ENCODE peak calls at places on chromosomes 4 and X, in seven cellular contexts. One of them, this sample, is unnamed.

GRCh38 chr4:87041142-87041541 is 106.3 kb downstream of the AFF1 start:
- DNase-seq in trophoblast cell: no peak
- DNase-seq in IMR-90: peak; percentile 52
- DNase-seq in neuronal stem cell: no peak
- DNase-seq in H1: no peak
- DNase-seq in mesenchymal stem cell: no peak
- DNase-seq in mesendoderm: no peak
- DNase-seq in this sample: no peak

GRCh38 chr4:78650106-78651021 is 98.8 kb downstream of the ANXA3 start:
- DNase-seq in trophoblast cell: peak; percentile 96
- DNase-seq in mesenchymal stem cell: peak; percentile 92
- DNase-seq in mesendoderm: no peak
- DNase-seq in H1: no peak
- DNase-seq in IMR-90: peak; percentile 86
- DNase-seq in neuronal stem cell: no peak
- DNase-seq in this sample: no peak

GRCh38 chr4:10048931-10049655 is 27.8 kb upstream of the SLC2A9 start:
- DNase-seq in H1: no peak
- DNase-seq in mesendoderm: peak; percentile 28
- DNase-seq in trophoblast cell: peak; percentile 85
- DNase-seq in IMR-90: no peak
- DNase-seq in neuronal stem cell: no peak
- DNase-seq in mesenchymal stem cell: no peak
- DNase-seq in this sample: no peak

GRCh38 chr4:56671860-56672259 is 9.2 kb downstream of the HOPX start:
- DNase-seq in H1: no peak
- DNase-seq in mesenchymal stem cell: no peak
- DNase-seq in trophoblast cell: peak; percentile 33
- DNase-seq in IMR-90: no peak
- DNase-seq in neuronal stem cell: no peak
- DNase-seq in mesendoderm: no peak
- DNase-seq in this sample: no peak

GRCh38 chrX:2714551-2714950 is 23.5 kb downstream of the CD99 start:
- DNase-seq in trophoblast cell: no peak
- DNase-seq in mesendoderm: no peak
- DNase-seq in H1: no peak
- DNase-seq in neuronal stem cell: no peak
- DNase-seq in mesenchymal stem cell: no peak
- DNase-seq in IMR-90: no peak
- DNase-seq in this sample: no peak

GRCh38 chr4:37876156-37876555 is 14.7 kb upstream of the TBC1D1 start:
- DNase-seq in IMR-90: peak; percentile 20
- DNase-seq in mesenchymal stem cell: no peak
- DNase-seq in trophoblast cell: no peak
- DNase-seq in H1: no peak
- DNase-seq in mesendoderm: no peak
- DNase-seq in neuronal stem cell: no peak
- DNase-seq in this sample: no peak

GRCh38 chrX:21656587-21657317 is 1.4 kb downstream of the KLHL34 start:
- DNase-seq in trophoblast cell: no peak
- DNase-seq in mesendoderm: no peak
- DNase-seq in IMR-90: no peak
- DNase-seq in mesenchymal stem cell: no peak
- DNase-seq in neuronal stem cell: no peak
- DNase-seq in H1: no peak
- DNase-seq in this sample: no peak

GRCh38 chr4:81541546-81541945 is 69.8 kb upstream of the RASGEF1B start:
- DNase-seq in IMR-90: no peak
- DNase-seq in trophoblast cell: no peak
- DNase-seq in mesenchymal stem cell: no peak
- DNase-seq in H1: no peak
- DNase-seq in mesendoderm: no peak
- DNase-seq in neuronal stem cell: no peak
- DNase-seq in this sample: no peak

DNA sequence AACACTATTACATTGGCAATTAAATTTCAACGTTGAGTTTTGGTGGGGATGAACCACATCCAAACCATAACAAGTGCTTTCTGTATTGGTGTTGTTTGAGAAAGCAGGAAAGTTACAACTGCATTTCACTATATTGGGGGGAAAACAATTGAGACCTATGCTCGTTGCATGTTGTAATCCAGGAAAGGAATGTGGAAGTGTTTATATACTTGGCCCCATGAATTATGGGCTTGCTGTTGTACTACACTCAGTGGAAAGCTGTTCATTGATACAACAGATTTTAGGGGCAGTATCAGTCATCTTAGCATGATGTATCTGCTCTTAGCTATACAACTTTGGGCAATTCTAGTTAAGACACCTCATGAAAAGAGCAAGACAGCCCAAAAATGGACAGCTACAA is 52.4 kb downstream of the KLHL5 start:
- DNase-seq in neuronal stem cell: no peak
- DNase-seq in mesenchymal stem cell: peak; percentile 54
- DNase-seq in mesendoderm: no peak
- DNase-seq in H1: no peak
- DNase-seq in trophoblast cell: no peak
- DNase-seq in IMR-90: peak; percentile 46
- DNase-seq in this sample: no peak
- H4K8ac ChIP-seq in neuronal stem cell: no peak overlapping the region
- H4K8ac ChIP-seq in mesenchymal stem cell: no peak overlapping the region
- H4K8ac ChIP-seq in mesendoderm: no peak overlapping the region
- H4K8ac ChIP-seq in H1: no peak overlapping the region
- H4K8ac ChIP-seq in trophoblast cell: no peak overlapping the region
- H4K8ac ChIP-seq in IMR-90: peak overlapping the region; percentile 35
- H4K8ac ChIP-seq in this sample: no peak overlapping the region

GRCh38 chr4:18844726-18845125 is 823.2 kb upstream of the LCORL start:
- DNase-seq in IMR-90: peak; percentile 1
- DNase-seq in H1: no peak
- DNase-seq in mesenchymal stem cell: no peak
- DNase-seq in trophoblast cell: no peak
- DNase-seq in mesendoderm: no peak
- DNase-seq in neuronal stem cell: no peak
- DNase-seq in this sample: no peak
- H4K8ac ChIP-seq in IMR-90: no peak overlapping the region
- H4K8ac ChIP-seq in H1: no peak overlapping the region
- H4K8ac ChIP-seq in mesenchymal stem cell: no peak overlapping the region
- H4K8ac ChIP-seq in trophoblast cell: no peak overlapping the region
- H4K8ac ChIP-seq in mesendoderm: no peak overlapping the region
- H4K8ac ChIP-seq in neuronal stem cell: no peak overlapping the region
- H4K8ac ChIP-seq in this sample: no peak overlapping the region

DNA sequence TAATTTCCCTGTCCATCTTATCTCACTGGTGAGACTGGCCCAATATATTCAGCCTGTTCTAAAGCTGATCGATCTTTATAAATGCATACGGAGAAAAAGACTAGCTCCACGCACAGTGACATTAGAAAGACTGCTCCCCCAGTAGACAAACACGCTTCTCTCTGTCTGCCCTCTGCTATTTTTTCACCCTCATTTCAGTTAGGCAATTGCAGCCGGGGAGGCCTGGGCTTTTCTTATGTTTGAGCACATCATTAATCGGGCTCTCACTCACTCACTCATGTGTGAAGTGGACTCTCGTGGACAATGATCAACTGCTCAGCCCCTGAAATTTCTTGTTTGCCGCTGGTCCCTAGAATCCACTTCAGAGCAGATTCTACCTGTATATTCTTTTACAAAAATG is 824.7 kb upstream of the TENM3 start:
- DNase-seq in H1: no peak
- DNase-seq in trophoblast cell: no peak
- DNase-seq in mesenchymal stem cell: no peak
- DNase-seq in mesendoderm: no peak
- DNase-seq in IMR-90: no peak
- DNase-seq in neuronal stem cell: no peak
- DNase-seq in this sample: no peak
- H4K8ac ChIP-seq in H1: no peak overlapping the region
- H4K8ac ChIP-seq in trophoblast cell: no peak overlapping the region
- H4K8ac ChIP-seq in mesenchymal stem cell: no peak overlapping the region
- H4K8ac ChIP-seq in mesendoderm: no peak overlapping the region
- H4K8ac ChIP-seq in IMR-90: no peak overlapping the region
- H4K8ac ChIP-seq in neuronal stem cell: no peak overlapping the region
- H4K8ac ChIP-seq in this sample: no peak overlapping the region

GRCh38 chr4:148345509-148345908 is 96.7 kb downstream of the NR3C2 start:
- DNase-seq in IMR-90: no peak
- DNase-seq in mesendoderm: no peak
- DNase-seq in mesenchymal stem cell: no peak
- DNase-seq in H1: no peak
- DNase-seq in neuronal stem cell: no peak
- DNase-seq in trophoblast cell: no peak
- DNase-seq in this sample: no peak
- H4K8ac ChIP-seq in IMR-90: no peak overlapping the region
- H4K8ac ChIP-seq in mesendoderm: no peak overlapping the region
- H4K8ac ChIP-seq in mesenchymal stem cell: no peak overlapping the region
- H4K8ac ChIP-seq in H1: no peak overlapping the region
- H4K8ac ChIP-seq in neuronal stem cell: no peak overlapping the region
- H4K8ac ChIP-seq in trophoblast cell: no peak overlapping the region
- H4K8ac ChIP-seq in this sample: no peak overlapping the region

DNA sequence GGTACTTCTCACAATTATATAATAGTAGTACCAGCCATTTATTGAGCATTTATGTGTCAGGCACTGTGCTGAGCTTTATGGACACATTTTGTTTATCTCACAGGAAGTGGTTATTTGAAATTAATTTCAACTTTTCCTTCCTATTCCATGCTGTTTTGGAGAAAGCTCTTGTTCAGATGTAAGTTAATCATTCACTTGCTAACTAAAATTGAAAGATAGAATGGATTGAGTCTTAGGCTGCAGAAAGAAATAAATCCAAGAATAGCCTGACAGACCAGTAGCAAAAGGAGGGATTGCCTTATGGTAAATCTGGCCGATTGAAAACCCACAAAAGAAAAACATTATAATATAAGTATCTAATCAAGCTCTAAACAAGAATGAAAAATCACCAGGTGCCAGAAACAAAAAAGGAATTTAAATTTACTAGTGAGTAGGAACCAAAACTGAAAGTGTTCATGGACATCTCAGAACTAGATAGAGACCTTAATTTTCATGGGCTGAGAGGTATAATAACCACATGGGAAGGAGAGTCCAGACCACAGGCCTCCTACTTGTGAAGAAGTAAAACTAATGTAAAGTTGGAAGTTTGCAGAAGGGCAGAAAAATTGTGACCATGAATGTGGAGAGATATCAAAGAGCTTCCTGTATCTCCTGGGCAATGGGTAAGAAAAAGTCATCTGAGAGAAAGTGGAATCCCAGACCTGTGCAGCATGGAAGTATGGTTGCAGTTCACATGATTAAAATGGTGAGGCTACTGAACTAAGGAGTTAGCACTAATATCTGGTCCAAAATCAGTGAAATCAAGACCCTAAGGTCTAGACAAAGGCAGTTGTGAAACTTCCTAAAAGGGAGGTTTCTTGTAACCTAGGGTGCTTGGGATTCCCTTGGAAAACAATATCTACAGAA is 38.0 kb downstream of the RADX start:
- DNase-seq in mesendoderm: no peak
- DNase-seq in H1: no peak
- DNase-seq in mesenchymal stem cell: no peak
- DNase-seq in neuronal stem cell: no peak
- DNase-seq in IMR-90: no peak
- DNase-seq in trophoblast cell: no peak
- DNase-seq in this sample: no peak
- H4K8ac ChIP-seq in mesendoderm: no peak overlapping the region
- H4K8ac ChIP-seq in H1: no peak overlapping the region
- H4K8ac ChIP-seq in mesenchymal stem cell: no peak overlapping the region
- H4K8ac ChIP-seq in neuronal stem cell: no peak overlapping the region
- H4K8ac ChIP-seq in IMR-90: no peak overlapping the region
- H4K8ac ChIP-seq in trophoblast cell: no peak overlapping the region
- H4K8ac ChIP-seq in this sample: no peak overlapping the region

GRCh38 chrX:131226591-131226990 is 62.5 kb downstream of the IGSF1 start:
- DNase-seq in trophoblast cell: no peak
- DNase-seq in neuronal stem cell: no peak
- DNase-seq in mesendoderm: no peak
- DNase-seq in H1: no peak
- DNase-seq in IMR-90: no peak
- DNase-seq in mesenchymal stem cell: no peak
- DNase-seq in this sample: no peak

GRCh38 chrX:131225078-131225477 is 64.0 kb downstream of the IGSF1 start:
- DNase-seq in H1: no peak
- DNase-seq in trophoblast cell: no peak
- DNase-seq in neuronal stem cell: no peak
- DNase-seq in mesendoderm: no peak
- DNase-seq in mesenchymal stem cell: no peak
- DNase-seq in IMR-90: no peak
- DNase-seq in this sample: no peak

GRCh38 chrX:131227608-131228007 is 61.5 kb downstream of the IGSF1 start:
- DNase-seq in neuronal stem cell: no peak
- DNase-seq in trophoblast cell: no peak
- DNase-seq in mesenchymal stem cell: no peak
- DNase-seq in IMR-90: no peak
- DNase-seq in mesendoderm: no peak
- DNase-seq in H1: no peak
- DNase-seq in this sample: no peak
- H4K8ac ChIP-seq in neuronal stem cell: no peak overlapping the region
- H4K8ac ChIP-seq in trophoblast cell: no peak overlapping the region
- H4K8ac ChIP-seq in mesenchymal stem cell: no peak overlapping the region
- H4K8ac ChIP-seq in IMR-90: no peak overlapping the region
- H4K8ac ChIP-seq in mesendoderm: no peak overlapping the region
- H4K8ac ChIP-seq in H1: no peak overlapping the region
- H4K8ac ChIP-seq in this sample: no peak overlapping the region

GRCh38 chr4:105909699-105910340 is 14.5 kb downstream of the NPNT start:
- DNase-seq in trophoblast cell: peak; percentile 10
- DNase-seq in mesendoderm: peak; percentile 79
- DNase-seq in mesenchymal stem cell: no peak
- DNase-seq in IMR-90: peak; percentile 5
- DNase-seq in neuronal stem cell: no peak
- DNase-seq in H1: no peak
- DNase-seq in this sample: no peak

DNA sequence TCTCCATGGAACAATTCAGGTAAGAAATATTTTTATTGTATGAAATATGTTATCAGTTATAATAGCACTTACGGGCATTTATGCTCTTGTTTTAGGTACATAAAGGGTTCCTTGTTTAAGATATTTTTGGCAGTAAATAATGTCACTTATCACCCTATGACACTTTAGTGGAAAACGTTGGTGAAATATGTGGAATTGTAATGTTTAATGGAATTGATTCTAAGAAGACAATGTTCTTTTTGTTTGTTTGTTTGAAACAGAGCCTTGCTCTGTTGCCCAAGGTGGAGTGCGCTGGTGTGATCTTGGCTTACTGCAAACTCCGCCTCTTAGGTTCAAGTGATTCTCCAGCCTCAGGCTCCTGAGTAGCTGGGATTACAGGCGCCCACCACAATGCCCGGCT is 17.4 kb downstream of the NPNT start:
- DNase-seq in trophoblast cell: no peak
- DNase-seq in mesenchymal stem cell: no peak
- DNase-seq in H1: no peak
- DNase-seq in neuronal stem cell: no peak
- DNase-seq in mesendoderm: no peak
- DNase-seq in IMR-90: no peak
- DNase-seq in this sample: no peak
- H4K8ac ChIP-seq in trophoblast cell: no peak overlapping the region
- H4K8ac ChIP-seq in mesenchymal stem cell: no peak overlapping the region
- H4K8ac ChIP-seq in H1: no peak overlapping the region
- H4K8ac ChIP-seq in neuronal stem cell: no peak overlapping the region
- H4K8ac ChIP-seq in mesendoderm: no peak overlapping the region
- H4K8ac ChIP-seq in IMR-90: no peak overlapping the region
- H4K8ac ChIP-seq in this sample: no peak overlapping the region

GRCh38 chr4:133637161-133637560 is 488.1 kb downstream of the PCDH10 start:
- DNase-seq in mesenchymal stem cell: no peak
- DNase-seq in IMR-90: no peak
- DNase-seq in neuronal stem cell: no peak
- DNase-seq in trophoblast cell: no peak
- DNase-seq in H1: no peak
- DNase-seq in mesendoderm: no peak
- DNase-seq in this sample: no peak
- H4K8ac ChIP-seq in mesenchymal stem cell: no peak overlapping the region
- H4K8ac ChIP-seq in IMR-90: no peak overlapping the region
- H4K8ac ChIP-seq in neuronal stem cell: no peak overlapping the region
- H4K8ac ChIP-seq in trophoblast cell: no peak overlapping the region
- H4K8ac ChIP-seq in H1: no peak overlapping the region
- H4K8ac ChIP-seq in mesendoderm: no peak overlapping the region
- H4K8ac ChIP-seq in this sample: no peak overlapping the region

GRCh38 chr4:101283436-101283835 is 63.9 kb downstream of the PPP3CA start:
- DNase-seq in neuronal stem cell: no peak
- DNase-seq in H1: no peak
- DNase-seq in mesendoderm: no peak
- DNase-seq in IMR-90: no peak
- DNase-seq in mesenchymal stem cell: no peak
- DNase-seq in trophoblast cell: no peak
- DNase-seq in this sample: no peak
- H4K8ac ChIP-seq in neuronal stem cell: no peak overlapping the region
- H4K8ac ChIP-seq in H1: no peak overlapping the region
- H4K8ac ChIP-seq in mesendoderm: no peak overlapping the region
- H4K8ac ChIP-seq in IMR-90: no peak overlapping the region
- H4K8ac ChIP-seq in mesenchymal stem cell: no peak overlapping the region
- H4K8ac ChIP-seq in trophoblast cell: no peak overlapping the region
- H4K8ac ChIP-seq in this sample: no peak overlapping the region